ENCODE peak calls at places on chromosomes 12 and 14, in six cellular contexts. One of them, this sample, is unnamed.

GRCh38 chr14:75068294-75069020 is 984 bp upstream of the ZC2HC1C start:
- DNase-seq in HFF-Myc: no peak
- DNase-seq in hypothalamus: no peak
- DNase-seq in stimulated activated CD4-positive, alpha-beta T cell treated with anti-CD3 and anti-CD28 coated beads, TNF-alpha, amount 100 ng/mL, for 24 hours: no peak
- DNase-seq in activated naive CD4-positive, alpha-beta T cell: no peak
- DNase-seq in caudate nucleus: no peak
- DNase-seq in this sample: no peak

GRCh38 chr12:121799175-121799841 is 4.5 kb upstream of the SETD1B start:
- DNase-seq in HFF-Myc: no peak
- DNase-seq in hypothalamus: peak
- DNase-seq in stimulated activated CD4-positive, alpha-beta T cell treated with anti-CD3 and anti-CD28 coated beads, TNF-alpha, amount 100 ng/mL, for 24 hours: no peak
- DNase-seq in caudate nucleus: peak
- DNase-seq in activated naive CD4-positive, alpha-beta T cell: peak
- DNase-seq in this sample: peak

GRCh38 chr12:33427071-33427470 is 12.5 kb downstream of the SYT10 start:
- DNase-seq in hypothalamus: no peak
- DNase-seq in caudate nucleus: no peak
- DNase-seq in activated naive CD4-positive, alpha-beta T cell: no peak
- DNase-seq in HFF-Myc: no peak
- DNase-seq in stimulated activated CD4-positive, alpha-beta T cell treated with anti-CD3 and anti-CD28 coated beads, TNF-alpha, amount 100 ng/mL, for 24 hours: no peak
- DNase-seq in this sample: no peak

GRCh38 chr14:65414961-65415589 is 2.5 kb downstream of the FUT8 start:
- DNase-seq in caudate nucleus: no peak
- DNase-seq in HFF-Myc: no peak
- DNase-seq in activated naive CD4-positive, alpha-beta T cell: no peak
- DNase-seq in hypothalamus: no peak
- DNase-seq in stimulated activated CD4-positive, alpha-beta T cell treated with anti-CD3 and anti-CD28 coated beads, TNF-alpha, amount 100 ng/mL, for 24 hours: no peak
- DNase-seq in this sample: no peak

GRCh38 chr12:102811125-102811737 is 105.8 kb downstream of the PAH start:
- DNase-seq in hypothalamus: no peak
- DNase-seq in stimulated activated CD4-positive, alpha-beta T cell treated with anti-CD3 and anti-CD28 coated beads, TNF-alpha, amount 100 ng/mL, for 24 hours: no peak
- DNase-seq in activated naive CD4-positive, alpha-beta T cell: no peak
- DNase-seq in caudate nucleus: no peak
- DNase-seq in HFF-Myc: no peak
- DNase-seq in this sample: no peak

GRCh38 chr12:2805146-2805525 is 7.3 kb upstream of the ITFG2 start:
- DNase-seq in stimulated activated CD4-positive, alpha-beta T cell treated with anti-CD3 and anti-CD28 coated beads, TNF-alpha, amount 100 ng/mL, for 24 hours: no peak
- DNase-seq in hypothalamus: no peak
- DNase-seq in caudate nucleus: no peak
- DNase-seq in activated naive CD4-positive, alpha-beta T cell: no peak
- DNase-seq in HFF-Myc: no peak
- DNase-seq in this sample: no peak

GRCh38 chr14:105364100-105364708 is 34.1 kb upstream of the TEX22 start:
- DNase-seq in hypothalamus: no peak
- DNase-seq in caudate nucleus: no peak
- DNase-seq in activated naive CD4-positive, alpha-beta T cell: peak
- DNase-seq in stimulated activated CD4-positive, alpha-beta T cell treated with anti-CD3 and anti-CD28 coated beads, TNF-alpha, amount 100 ng/mL, for 24 hours: no peak
- DNase-seq in HFF-Myc: no peak
- DNase-seq in this sample: no peak

GRCh38 chr12:62736596-62736995 is 198.4 kb downstream of the PPM1H start:
- DNase-seq in stimulated activated CD4-positive, alpha-beta T cell treated with anti-CD3 and anti-CD28 coated beads, TNF-alpha, amount 100 ng/mL, for 24 hours: no peak
- DNase-seq in caudate nucleus: no peak
- DNase-seq in activated naive CD4-positive, alpha-beta T cell: no peak
- DNase-seq in HFF-Myc: no peak
- DNase-seq in hypothalamus: no peak
- DNase-seq in this sample: no peak

GRCh38 chr12:38053655-38054464 is 262.7 kb upstream of the ALG10B start:
- DNase-seq in HFF-Myc: no peak
- DNase-seq in caudate nucleus: no peak
- DNase-seq in activated naive CD4-positive, alpha-beta T cell: no peak
- DNase-seq in stimulated activated CD4-positive, alpha-beta T cell treated with anti-CD3 and anti-CD28 coated beads, TNF-alpha, amount 100 ng/mL, for 24 hours: no peak
- DNase-seq in hypothalamus: no peak
- DNase-seq in this sample: peak

GRCh38 chr12:84875241-84875640 is 37.4 kb downstream of the SLC6A15 start:
- DNase-seq in hypothalamus: no peak
- DNase-seq in caudate nucleus: no peak
- DNase-seq in stimulated activated CD4-positive, alpha-beta T cell treated with anti-CD3 and anti-CD28 coated beads, TNF-alpha, amount 100 ng/mL, for 24 hours: no peak
- DNase-seq in HFF-Myc: no peak
- DNase-seq in activated naive CD4-positive, alpha-beta T cell: no peak
- DNase-seq in this sample: no peak

GRCh38 chr14:97046991-97047390 is 249.8 kb downstream of the VRK1 start:
- DNase-seq in caudate nucleus: no peak
- DNase-seq in activated naive CD4-positive, alpha-beta T cell: no peak
- DNase-seq in hypothalamus: no peak
- DNase-seq in stimulated activated CD4-positive, alpha-beta T cell treated with anti-CD3 and anti-CD28 coated beads, TNF-alpha, amount 100 ng/mL, for 24 hours: no peak
- DNase-seq in HFF-Myc: no peak
- DNase-seq in this sample: no peak

GRCh38 chr14:57389646-57390036 is 745 bp upstream of the NAA30 start:
- DNase-seq in activated naive CD4-positive, alpha-beta T cell: no peak
- DNase-seq in caudate nucleus: no peak
- DNase-seq in stimulated activated CD4-positive, alpha-beta T cell treated with anti-CD3 and anti-CD28 coated beads, TNF-alpha, amount 100 ng/mL, for 24 hours: no peak
- DNase-seq in HFF-Myc: no peak
- DNase-seq in hypothalamus: no peak
- DNase-seq in this sample: no peak

GRCh38 chr12:90940872-90941499 is 14.0 kb downstream of the CCER1 start:
- DNase-seq in caudate nucleus: no peak
- DNase-seq in HFF-Myc: no peak
- DNase-seq in hypothalamus: no peak
- DNase-seq in stimulated activated CD4-positive, alpha-beta T cell treated with anti-CD3 and anti-CD28 coated beads, TNF-alpha, amount 100 ng/mL, for 24 hours: no peak
- DNase-seq in activated naive CD4-positive, alpha-beta T cell: no peak
- DNase-seq in this sample: no peak

GRCh38 chr14:65287264-65288131 is 125.0 kb upstream of the FUT8 start:
- DNase-seq in caudate nucleus: no peak
- DNase-seq in stimulated activated CD4-positive, alpha-beta T cell treated with anti-CD3 and anti-CD28 coated beads, TNF-alpha, amount 100 ng/mL, for 24 hours: peak
- DNase-seq in hypothalamus: no peak
- DNase-seq in activated naive CD4-positive, alpha-beta T cell: peak
- DNase-seq in HFF-Myc: no peak
- DNase-seq in this sample: no peak

GRCh38 chr12:122889658-122890561 is 6.0 kb downstream of the VPS37B start:
- DNase-seq in hypothalamus: no peak
- DNase-seq in stimulated activated CD4-positive, alpha-beta T cell treated with anti-CD3 and anti-CD28 coated beads, TNF-alpha, amount 100 ng/mL, for 24 hours: no peak
- DNase-seq in HFF-Myc: no peak
- DNase-seq in caudate nucleus: no peak
- DNase-seq in activated naive CD4-positive, alpha-beta T cell: no peak
- DNase-seq in this sample: no peak

GRCh38 chr14:75979071-75979571 is 2.7 kb downstream of the TGFB3 start:
- DNase-seq in HFF-Myc: no peak
- DNase-seq in activated naive CD4-positive, alpha-beta T cell: no peak
- DNase-seq in stimulated activated CD4-positive, alpha-beta T cell treated with anti-CD3 and anti-CD28 coated beads, TNF-alpha, amount 100 ng/mL, for 24 hours: no peak
- DNase-seq in hypothalamus: peak
- DNase-seq in caudate nucleus: peak
- DNase-seq in this sample: peak

GRCh38 chr14:35600253-35600652 is 66.3 kb downstream of the INSM2 start:
- DNase-seq in stimulated activated CD4-positive, alpha-beta T cell treated with anti-CD3 and anti-CD28 coated beads, TNF-alpha, amount 100 ng/mL, for 24 hours: no peak
- DNase-seq in caudate nucleus: no peak
- DNase-seq in HFF-Myc: no peak
- DNase-seq in hypothalamus: no peak
- DNase-seq in activated naive CD4-positive, alpha-beta T cell: no peak
- DNase-seq in this sample: no peak

GRCh38 chr12:92030618-92031017 is 115.0 kb downstream of the BTG1 start:
- DNase-seq in activated naive CD4-positive, alpha-beta T cell: peak
- DNase-seq in caudate nucleus: no peak
- DNase-seq in HFF-Myc: no peak
- DNase-seq in hypothalamus: no peak
- DNase-seq in stimulated activated CD4-positive, alpha-beta T cell treated with anti-CD3 and anti-CD28 coated beads, TNF-alpha, amount 100 ng/mL, for 24 hours: no peak
- DNase-seq in this sample: no peak

GRCh38 chr12:59067068-59067467 is 146.8 kb upstream of the LRIG3 start:
- DNase-seq in stimulated activated CD4-positive, alpha-beta T cell treated with anti-CD3 and anti-CD28 coated beads, TNF-alpha, amount 100 ng/mL, for 24 hours: no peak
- DNase-seq in caudate nucleus: no peak
- DNase-seq in activated naive CD4-positive, alpha-beta T cell: no peak
- DNase-seq in HFF-Myc: peak
- DNase-seq in hypothalamus: no peak
- DNase-seq in this sample: no peak

This sample was measured in pancreas.